ENCODE peak calls at places on chromosomes 5 and 9, in seven cellular contexts. G is activated T-cell treated with anti-CD3 and anti-CD28 coated beads for 48 hours, W is omental fat pad, H is ACHN, E is NCI-H460, D is A172, L is HT-29. F is an unnamed sample.

GRCh38 chr9:36286388-36286787 is 28.1 kb upstream of the GNE start:
- DNase-seq in L (no peak), E (no peak), G (no peak), H (no peak), W (no peak), D (no peak), F (no peak)

GRCh38 chr9:28264368-28264767 is 691.1 kb upstream of the C9orf72 start:
- DNase-seq in L (no peak), G (no peak), W (no peak), E (no peak), D (no peak), H (peak), F (no peak)

GRCh38 chr5:59097116-59097515 is 514.2 kb downstream of the RAB3C start:
- DNase-seq in H (no peak), D (peak), G (no peak), E (no peak), L (no peak), W (no peak), F (no peak)

GRCh38 chr5:151592855-151593408 is 1.8 kb upstream of the FAT2 start:
- DNase-seq in W (no peak), D (no peak), H (no peak), G (no peak), L (no peak), E (no peak), F (no peak)

GRCh38 chr5:67983251-67983941 is 232.2 kb upstream of the PIK3R1 start:
- DNase-seq in G (no peak), D (peak), E (no peak), W (no peak), H (no peak), L (peak), F (no peak)

GRCh38 chr9:7273575-7273974 is 515.8 kb downstream of the KDM4C start:
- DNase-seq in E (no peak), D (no peak), G (no peak), L (peak), H (no peak), W (no peak), F (no peak)

GRCh38 chr9:114347675-114348074 is 18.0 kb downstream of the ORM2 start:
- DNase-seq in D (no peak), G (no peak), H (no peak), L (no peak), W (no peak), E (no peak), F (no peak)

GRCh38 chr5:67045816-67046740 is 150.5 kb downstream of the CD180 start:
- DNase-seq in W (no peak), E (no peak), D (no peak), H (no peak), L (no peak), G (no peak), F (no peak)

GRCh38 chr9:95037789-95038521 is 279.6 kb downstream of the FANCC start:
- DNase-seq in G (no peak), H (no peak), E (no peak), D (no peak), L (no peak), W (no peak), F (no peak)

F was measured in stimulated activated naive CD8-positive, alpha-beta T cell treated with anti-CD3 and anti-CD28 coated beads, Interleukin-15, amount 100 ng/mL, for 72 hours.